ENCODE peak calls at places on chromosomes 6 and 20, in seven cellular contexts. One of them, this sample, is unnamed.

GRCh38 chr6:21354805-21355238 is 238.7 kb upstream of the SOX4 start:
- DNase-seq in activated T-helper 1 cell treated with anti-CD3 and anti-CD28 coated beads, Interleukin-12 subunit alpha, Interleukin-12 subunit beta, Interleukin-2, Interleukin-4 antibody, amounts not matched to agents 30 ng/mL and 10 ng/mL and 1 ng/mL, durations not matched to agents 14 hours and 24 hours and 36 hours: no peak
- DNase-seq in AG08395: no peak
- DNase-seq in naive thymus-derived CD8-positive, alpha-beta T cell: no peak
- DNase-seq in NCI-H187 treated with DMSO at 0.1 percent for 48 hours: no peak
- DNase-seq in activated naive CD8-positive, alpha-beta T cell treated with anti-CD3 and anti-CD28 coated beads, Interleukin-2, amount 50 U/mL, for 24 hours: no peak
- DNase-seq in NCI-H2081: peak
- DNase-seq in this sample: no peak

GRCh38 chr6:8245736-8246135 is 143.4 kb upstream of the EEF1E1 start:
- DNase-seq in activated T-helper 1 cell treated with anti-CD3 and anti-CD28 coated beads, Interleukin-12 subunit alpha, Interleukin-12 subunit beta, Interleukin-2, Interleukin-4 antibody, amounts not matched to agents 30 ng/mL and 10 ng/mL and 1 ng/mL, durations not matched to agents 14 hours and 24 hours and 36 hours: no peak
- DNase-seq in AG08395: no peak
- DNase-seq in naive thymus-derived CD8-positive, alpha-beta T cell: no peak
- DNase-seq in NCI-H187 treated with DMSO at 0.1 percent for 48 hours: no peak
- DNase-seq in activated naive CD8-positive, alpha-beta T cell treated with anti-CD3 and anti-CD28 coated beads, Interleukin-2, amount 50 U/mL, for 24 hours: no peak
- DNase-seq in NCI-H2081: no peak
- DNase-seq in this sample: no peak

GRCh38 chr6:142387997-142388815 is 86.4 kb downstream of the ADGRG6 start:
- DNase-seq in activated T-helper 1 cell treated with anti-CD3 and anti-CD28 coated beads, Interleukin-12 subunit alpha, Interleukin-12 subunit beta, Interleukin-2, Interleukin-4 antibody, amounts not matched to agents 30 ng/mL and 10 ng/mL and 1 ng/mL, durations not matched to agents 14 hours and 24 hours and 36 hours: no peak
- DNase-seq in AG08395: peak
- DNase-seq in naive thymus-derived CD8-positive, alpha-beta T cell: no peak
- DNase-seq in NCI-H187 treated with DMSO at 0.1 percent for 48 hours: no peak
- DNase-seq in activated naive CD8-positive, alpha-beta T cell treated with anti-CD3 and anti-CD28 coated beads, Interleukin-2, amount 50 U/mL, for 24 hours: no peak
- DNase-seq in NCI-H2081: no peak
- DNase-seq in this sample: peak

GRCh38 chr20:4681441-4681840 is 40.3 kb upstream of the PRND start:
- DNase-seq in activated T-helper 1 cell treated with anti-CD3 and anti-CD28 coated beads, Interleukin-12 subunit alpha, Interleukin-12 subunit beta, Interleukin-2, Interleukin-4 antibody, amounts not matched to agents 30 ng/mL and 10 ng/mL and 1 ng/mL, durations not matched to agents 14 hours and 24 hours and 36 hours: no peak
- DNase-seq in AG08395: no peak
- DNase-seq in naive thymus-derived CD8-positive, alpha-beta T cell: no peak
- DNase-seq in NCI-H187 treated with DMSO at 0.1 percent for 48 hours: no peak
- DNase-seq in activated naive CD8-positive, alpha-beta T cell treated with anti-CD3 and anti-CD28 coated beads, Interleukin-2, amount 50 U/mL, for 24 hours: no peak
- DNase-seq in NCI-H2081: no peak
- DNase-seq in this sample: no peak

GRCh38 chr20:59678286-59678685 is 73.9 kb downstream of the PHACTR3 start:
- DNase-seq in activated T-helper 1 cell treated with anti-CD3 and anti-CD28 coated beads, Interleukin-12 subunit alpha, Interleukin-12 subunit beta, Interleukin-2, Interleukin-4 antibody, amounts not matched to agents 30 ng/mL and 10 ng/mL and 1 ng/mL, durations not matched to agents 14 hours and 24 hours and 36 hours: no peak
- DNase-seq in AG08395: peak
- DNase-seq in naive thymus-derived CD8-positive, alpha-beta T cell: no peak
- DNase-seq in NCI-H187 treated with DMSO at 0.1 percent for 48 hours: no peak
- DNase-seq in activated naive CD8-positive, alpha-beta T cell treated with anti-CD3 and anti-CD28 coated beads, Interleukin-2, amount 50 U/mL, for 24 hours: no peak
- DNase-seq in NCI-H2081: no peak
- DNase-seq in this sample: no peak

GRCh38 chr6:159983641-159984080 is 14.8 kb downstream of the IGF2R start:
- DNase-seq in activated T-helper 1 cell treated with anti-CD3 and anti-CD28 coated beads, Interleukin-12 subunit alpha, Interleukin-12 subunit beta, Interleukin-2, Interleukin-4 antibody, amounts not matched to agents 30 ng/mL and 10 ng/mL and 1 ng/mL, durations not matched to agents 14 hours and 24 hours and 36 hours: no peak
- DNase-seq in AG08395: peak
- DNase-seq in naive thymus-derived CD8-positive, alpha-beta T cell: no peak
- DNase-seq in NCI-H187 treated with DMSO at 0.1 percent for 48 hours: no peak
- DNase-seq in activated naive CD8-positive, alpha-beta T cell treated with anti-CD3 and anti-CD28 coated beads, Interleukin-2, amount 50 U/mL, for 24 hours: no peak
- DNase-seq in NCI-H2081: no peak
- DNase-seq in this sample: no peak

GRCh38 chr6:106451419-106451818 is 90.9 kb downstream of the CRYBG1 start:
- DNase-seq in activated T-helper 1 cell treated with anti-CD3 and anti-CD28 coated beads, Interleukin-12 subunit alpha, Interleukin-12 subunit beta, Interleukin-2, Interleukin-4 antibody, amounts not matched to agents 30 ng/mL and 10 ng/mL and 1 ng/mL, durations not matched to agents 14 hours and 24 hours and 36 hours: no peak
- DNase-seq in AG08395: no peak
- DNase-seq in naive thymus-derived CD8-positive, alpha-beta T cell: no peak
- DNase-seq in NCI-H187 treated with DMSO at 0.1 percent for 48 hours: no peak
- DNase-seq in activated naive CD8-positive, alpha-beta T cell treated with anti-CD3 and anti-CD28 coated beads, Interleukin-2, amount 50 U/mL, for 24 hours: no peak
- DNase-seq in NCI-H2081: no peak
- DNase-seq in this sample: peak

GRCh38 chr6:124148225-124148624 is 344.6 kb downstream of the NKAIN2 start:
- DNase-seq in activated T-helper 1 cell treated with anti-CD3 and anti-CD28 coated beads, Interleukin-12 subunit alpha, Interleukin-12 subunit beta, Interleukin-2, Interleukin-4 antibody, amounts not matched to agents 30 ng/mL and 10 ng/mL and 1 ng/mL, durations not matched to agents 14 hours and 24 hours and 36 hours: no peak
- DNase-seq in AG08395: no peak
- DNase-seq in naive thymus-derived CD8-positive, alpha-beta T cell: no peak
- DNase-seq in NCI-H187 treated with DMSO at 0.1 percent for 48 hours: no peak
- DNase-seq in activated naive CD8-positive, alpha-beta T cell treated with anti-CD3 and anti-CD28 coated beads, Interleukin-2, amount 50 U/mL, for 24 hours: no peak
- DNase-seq in NCI-H2081: no peak
- DNase-seq in this sample: no peak

GRCh38 chr6:71979911-71980310 is 93.6 kb downstream of the RIMS1 start:
- DNase-seq in activated T-helper 1 cell treated with anti-CD3 and anti-CD28 coated beads, Interleukin-12 subunit alpha, Interleukin-12 subunit beta, Interleukin-2, Interleukin-4 antibody, amounts not matched to agents 30 ng/mL and 10 ng/mL and 1 ng/mL, durations not matched to agents 14 hours and 24 hours and 36 hours: no peak
- DNase-seq in AG08395: peak
- DNase-seq in naive thymus-derived CD8-positive, alpha-beta T cell: no peak
- DNase-seq in NCI-H187 treated with DMSO at 0.1 percent for 48 hours: no peak
- DNase-seq in activated naive CD8-positive, alpha-beta T cell treated with anti-CD3 and anti-CD28 coated beads, Interleukin-2, amount 50 U/mL, for 24 hours: no peak
- DNase-seq in NCI-H2081: no peak
- DNase-seq in this sample: peak

GRCh38 chr6:106527979-106528378 is 101.3 kb downstream of the RTN4IP1 start:
- DNase-seq in activated T-helper 1 cell treated with anti-CD3 and anti-CD28 coated beads, Interleukin-12 subunit alpha, Interleukin-12 subunit beta, Interleukin-2, Interleukin-4 antibody, amounts not matched to agents 30 ng/mL and 10 ng/mL and 1 ng/mL, durations not matched to agents 14 hours and 24 hours and 36 hours: no peak
- DNase-seq in AG08395: peak
- DNase-seq in naive thymus-derived CD8-positive, alpha-beta T cell: no peak
- DNase-seq in NCI-H187 treated with DMSO at 0.1 percent for 48 hours: no peak
- DNase-seq in activated naive CD8-positive, alpha-beta T cell treated with anti-CD3 and anti-CD28 coated beads, Interleukin-2, amount 50 U/mL, for 24 hours: no peak
- DNase-seq in NCI-H2081: no peak
- DNase-seq in this sample: peak

GRCh38 chr6:135811644-135812043 is 39.9 kb upstream of the PDE7B start:
- DNase-seq in activated T-helper 1 cell treated with anti-CD3 and anti-CD28 coated beads, Interleukin-12 subunit alpha, Interleukin-12 subunit beta, Interleukin-2, Interleukin-4 antibody, amounts not matched to agents 30 ng/mL and 10 ng/mL and 1 ng/mL, durations not matched to agents 14 hours and 24 hours and 36 hours: no peak
- DNase-seq in AG08395: no peak
- DNase-seq in naive thymus-derived CD8-positive, alpha-beta T cell: no peak
- DNase-seq in NCI-H187 treated with DMSO at 0.1 percent for 48 hours: no peak
- DNase-seq in activated naive CD8-positive, alpha-beta T cell treated with anti-CD3 and anti-CD28 coated beads, Interleukin-2, amount 50 U/mL, for 24 hours: no peak
- DNase-seq in NCI-H2081: no peak
- DNase-seq in this sample: no peak

GRCh38 chr6:130076512-130076911 is 58.1 kb downstream of the L3MBTL3 start:
- DNase-seq in activated T-helper 1 cell treated with anti-CD3 and anti-CD28 coated beads, Interleukin-12 subunit alpha, Interleukin-12 subunit beta, Interleukin-2, Interleukin-4 antibody, amounts not matched to agents 30 ng/mL and 10 ng/mL and 1 ng/mL, durations not matched to agents 14 hours and 24 hours and 36 hours: no peak
- DNase-seq in AG08395: no peak
- DNase-seq in naive thymus-derived CD8-positive, alpha-beta T cell: no peak
- DNase-seq in NCI-H187 treated with DMSO at 0.1 percent for 48 hours: no peak
- DNase-seq in activated naive CD8-positive, alpha-beta T cell treated with anti-CD3 and anti-CD28 coated beads, Interleukin-2, amount 50 U/mL, for 24 hours: no peak
- DNase-seq in NCI-H2081: no peak
- DNase-seq in this sample: no peak

GRCh38 chr6:18753071-18753470 is 365.9 kb downstream of the RNF144B start:
- DNase-seq in activated T-helper 1 cell treated with anti-CD3 and anti-CD28 coated beads, Interleukin-12 subunit alpha, Interleukin-12 subunit beta, Interleukin-2, Interleukin-4 antibody, amounts not matched to agents 30 ng/mL and 10 ng/mL and 1 ng/mL, durations not matched to agents 14 hours and 24 hours and 36 hours: no peak
- DNase-seq in AG08395: no peak
- DNase-seq in naive thymus-derived CD8-positive, alpha-beta T cell: no peak
- DNase-seq in NCI-H187 treated with DMSO at 0.1 percent for 48 hours: no peak
- DNase-seq in activated naive CD8-positive, alpha-beta T cell treated with anti-CD3 and anti-CD28 coated beads, Interleukin-2, amount 50 U/mL, for 24 hours: no peak
- DNase-seq in NCI-H2081: no peak
- DNase-seq in this sample: no peak

GRCh38 chr6:70398783-70399730 is 14.3 kb upstream of the FAM135A start:
- DNase-seq in activated T-helper 1 cell treated with anti-CD3 and anti-CD28 coated beads, Interleukin-12 subunit alpha, Interleukin-12 subunit beta, Interleukin-2, Interleukin-4 antibody, amounts not matched to agents 30 ng/mL and 10 ng/mL and 1 ng/mL, durations not matched to agents 14 hours and 24 hours and 36 hours: no peak
- DNase-seq in AG08395: peak
- DNase-seq in naive thymus-derived CD8-positive, alpha-beta T cell: no peak
- DNase-seq in NCI-H187 treated with DMSO at 0.1 percent for 48 hours: no peak
- DNase-seq in activated naive CD8-positive, alpha-beta T cell treated with anti-CD3 and anti-CD28 coated beads, Interleukin-2, amount 50 U/mL, for 24 hours: no peak
- DNase-seq in NCI-H2081: peak
- DNase-seq in this sample: peak

GRCh38 chr6:74956559-74957428 is 249.1 kb downstream of the COL12A1 start:
- DNase-seq in activated T-helper 1 cell treated with anti-CD3 and anti-CD28 coated beads, Interleukin-12 subunit alpha, Interleukin-12 subunit beta, Interleukin-2, Interleukin-4 antibody, amounts not matched to agents 30 ng/mL and 10 ng/mL and 1 ng/mL, durations not matched to agents 14 hours and 24 hours and 36 hours: no peak
- DNase-seq in AG08395: no peak
- DNase-seq in naive thymus-derived CD8-positive, alpha-beta T cell: no peak
- DNase-seq in NCI-H187 treated with DMSO at 0.1 percent for 48 hours: no peak
- DNase-seq in activated naive CD8-positive, alpha-beta T cell treated with anti-CD3 and anti-CD28 coated beads, Interleukin-2, amount 50 U/mL, for 24 hours: no peak
- DNase-seq in NCI-H2081: no peak
- DNase-seq in this sample: no peak

GRCh38 chr6:39815356-39815755 is 23.2 kb downstream of the DAAM2 start:
- DNase-seq in activated T-helper 1 cell treated with anti-CD3 and anti-CD28 coated beads, Interleukin-12 subunit alpha, Interleukin-12 subunit beta, Interleukin-2, Interleukin-4 antibody, amounts not matched to agents 30 ng/mL and 10 ng/mL and 1 ng/mL, durations not matched to agents 14 hours and 24 hours and 36 hours: no peak
- DNase-seq in AG08395: no peak
- DNase-seq in naive thymus-derived CD8-positive, alpha-beta T cell: no peak
- DNase-seq in NCI-H187 treated with DMSO at 0.1 percent for 48 hours: no peak
- DNase-seq in activated naive CD8-positive, alpha-beta T cell treated with anti-CD3 and anti-CD28 coated beads, Interleukin-2, amount 50 U/mL, for 24 hours: no peak
- DNase-seq in NCI-H2081: no peak
- DNase-seq in this sample: no peak

GRCh38 chr20:32019156-32019510 is 8.9 kb downstream of the CCM2L start:
- DNase-seq in activated T-helper 1 cell treated with anti-CD3 and anti-CD28 coated beads, Interleukin-12 subunit alpha, Interleukin-12 subunit beta, Interleukin-2, Interleukin-4 antibody, amounts not matched to agents 30 ng/mL and 10 ng/mL and 1 ng/mL, durations not matched to agents 14 hours and 24 hours and 36 hours: no peak
- DNase-seq in AG08395: no peak
- DNase-seq in naive thymus-derived CD8-positive, alpha-beta T cell: no peak
- DNase-seq in NCI-H187 treated with DMSO at 0.1 percent for 48 hours: no peak
- DNase-seq in activated naive CD8-positive, alpha-beta T cell treated with anti-CD3 and anti-CD28 coated beads, Interleukin-2, amount 50 U/mL, for 24 hours: no peak
- DNase-seq in NCI-H2081: no peak
- DNase-seq in this sample: no peak

GRCh38 chr6:128068110-128068460 is 167.2 kb upstream of the THEMIS start:
- DNase-seq in activated T-helper 1 cell treated with anti-CD3 and anti-CD28 coated beads, Interleukin-12 subunit alpha, Interleukin-12 subunit beta, Interleukin-2, Interleukin-4 antibody, amounts not matched to agents 30 ng/mL and 10 ng/mL and 1 ng/mL, durations not matched to agents 14 hours and 24 hours and 36 hours: no peak
- DNase-seq in AG08395: no peak
- DNase-seq in naive thymus-derived CD8-positive, alpha-beta T cell: no peak
- DNase-seq in NCI-H187 treated with DMSO at 0.1 percent for 48 hours: no peak
- DNase-seq in activated naive CD8-positive, alpha-beta T cell treated with anti-CD3 and anti-CD28 coated beads, Interleukin-2, amount 50 U/mL, for 24 hours: no peak
- DNase-seq in NCI-H2081: no peak
- DNase-seq in this sample: no peak

GRCh38 chr20:43963233-43963632 is 48.6 kb downstream of the TOX2 start:
- DNase-seq in activated T-helper 1 cell treated with anti-CD3 and anti-CD28 coated beads, Interleukin-12 subunit alpha, Interleukin-12 subunit beta, Interleukin-2, Interleukin-4 antibody, amounts not matched to agents 30 ng/mL and 10 ng/mL and 1 ng/mL, durations not matched to agents 14 hours and 24 hours and 36 hours: no peak
- DNase-seq in AG08395: no peak
- DNase-seq in naive thymus-derived CD8-positive, alpha-beta T cell: peak
- DNase-seq in NCI-H187 treated with DMSO at 0.1 percent for 48 hours: no peak
- DNase-seq in activated naive CD8-positive, alpha-beta T cell treated with anti-CD3 and anti-CD28 coated beads, Interleukin-2, amount 50 U/mL, for 24 hours: no peak
- DNase-seq in NCI-H2081: no peak
- DNase-seq in this sample: no peak

GRCh38 chr20:40797425-40797824 is 108.4 kb upstream of the MAFB start:
- DNase-seq in activated T-helper 1 cell treated with anti-CD3 and anti-CD28 coated beads, Interleukin-12 subunit alpha, Interleukin-12 subunit beta, Interleukin-2, Interleukin-4 antibody, amounts not matched to agents 30 ng/mL and 10 ng/mL and 1 ng/mL, durations not matched to agents 14 hours and 24 hours and 36 hours: no peak
- DNase-seq in AG08395: peak
- DNase-seq in naive thymus-derived CD8-positive, alpha-beta T cell: no peak
- DNase-seq in NCI-H187 treated with DMSO at 0.1 percent for 48 hours: no peak
- DNase-seq in activated naive CD8-positive, alpha-beta T cell treated with anti-CD3 and anti-CD28 coated beads, Interleukin-2, amount 50 U/mL, for 24 hours: no peak
- DNase-seq in NCI-H2081: no peak
- DNase-seq in this sample: peak

This sample was measured in GM03348.